ENCODE peak calls at places on chromosomes 4 and X, in four cellular contexts. G is astrocyte; C is CD4-positive, alpha-beta T cell; I is ovary. E is an unnamed sample.

GRCh38 chrX:47361538-47362511 is 8.6 kb upstream of the ZNF157 start:
- DNase-seq in G (peak), C (peak), I (peak), E (peak)

GRCh38 chrX:10482262-10482661 is 138.1 kb downstream of the MID1 start:
- DNase-seq in G (no peak), C (no peak), I (no peak), E (no peak)

GRCh38 chr4:157265281-157265680 is 44.8 kb downstream of the GRIA2 start:
- DNase-seq in G (peak), C (no peak), I (no peak), E (peak)

GRCh38 chr4:4457803-4458550 is 71.1 kb downstream of the NSG1 start:
- DNase-seq in G (peak), C (no peak), I (no peak), E (peak)

GRCh38 chr4:145722561-145722960 is 42.6 kb downstream of the C4orf51 start:
- DNase-seq in G (no peak), C (no peak), I (no peak), E (no peak)

GRCh38 chr4:4415107-4415805 is 28.4 kb downstream of the NSG1 start:
- DNase-seq in G (no peak), C (no peak), I (no peak), E (no peak)

GRCh38 chr4:6687947-6688878 is 5.5 kb upstream of the S100P start:
- DNase-seq in G (no peak), C (no peak), I (no peak), E (no peak)

GRCh38 chr4:82984459-82984858 is 26.2 kb downstream of the LIN54 start:
- DNase-seq in G (peak), C (no peak), I (no peak), E (peak)

GRCh38 chr4:157898836-157899605 is 273.8 kb downstream of the GASK1B start:
- DNase-seq in G (peak), C (no peak), I (no peak), E (no peak)

GRCh38 chr4:6565691-6566431 is 9.1 kb upstream of the MAN2B2 start:
- DNase-seq in G (no peak), C (no peak), I (no peak), E (no peak)

GRCh38 chr4:142961866-142962265 is 115.8 kb upstream of the INPP4B start:
- DNase-seq in G (no peak), C (no peak), I (peak), E (no peak)

GRCh38 chr4:89838005-89838404 is 1.0 kb upstream of the SNCA start:
- DNase-seq in G (no peak), C (no peak), I (no peak), E (no peak)

GRCh38 chr4:103091601-103092223 is 7.9 kb downstream of the BDH2 start:
- DNase-seq in G (peak), C (peak), I (no peak), E (peak)

GRCh38 chrX:154719132-154719675 is 31.7 kb downstream of the GAB3 start:
- DNase-seq in G (peak), C (peak), I (no peak), E (peak)

GRCh38 chrX:74526786-74527185 is 87.6 kb downstream of the RLIM start:
- DNase-seq in G (no peak), C (no peak), I (no peak), E (no peak)

GRCh38 chr4:55397521-55398321 is 2.0 kb downstream of the TMEM165 start:
- DNase-seq in G (peak), C (no peak), I (no peak), E (no peak)

GRCh38 chr4:152535236-152535902 is 523 bp downstream of the FBXW7 start:
- DNase-seq in G (no peak), C (peak), I (peak), E (no peak)

GRCh38 chrX:143788265-143788664 is 67.7 kb upstream of the SPANXN2 start:
- DNase-seq in G (no peak), C (no peak), I (no peak), E (peak)

GRCh38 chr4:738781-739280 is 33.2 kb downstream of the PCGF3 start:
- DNase-seq in G (no peak), C (no peak), I (no peak), E (no peak)

GRCh38 chrX:111467896-111468295 is 43.5 kb upstream of the SERTM2 start:
- DNase-seq in G (no peak), C (no peak), I (no peak), E (no peak)

GRCh38 chr4:139603576-139604387 is 47.8 kb upstream of the SETD7 start:
- DNase-seq in G (peak), C (peak), I (no peak), E (peak)

GRCh38 chrX:39755152-39756032 is 342.4 kb downstream of the BCOR start:
- DNase-seq in G (peak), C (no peak), I (peak), E (peak)

GRCh38 chrX:12999422-12999821 is 24.5 kb downstream of the TMSB4X start:
- DNase-seq in G (no peak), C (no peak), I (no peak), E (peak)

GRCh38 chr4:4384837-4385236 is 2.1 kb upstream of the NSG1 start:
- DNase-seq in G (no peak), C (no peak), I (no peak), E (no peak)

DNA sequence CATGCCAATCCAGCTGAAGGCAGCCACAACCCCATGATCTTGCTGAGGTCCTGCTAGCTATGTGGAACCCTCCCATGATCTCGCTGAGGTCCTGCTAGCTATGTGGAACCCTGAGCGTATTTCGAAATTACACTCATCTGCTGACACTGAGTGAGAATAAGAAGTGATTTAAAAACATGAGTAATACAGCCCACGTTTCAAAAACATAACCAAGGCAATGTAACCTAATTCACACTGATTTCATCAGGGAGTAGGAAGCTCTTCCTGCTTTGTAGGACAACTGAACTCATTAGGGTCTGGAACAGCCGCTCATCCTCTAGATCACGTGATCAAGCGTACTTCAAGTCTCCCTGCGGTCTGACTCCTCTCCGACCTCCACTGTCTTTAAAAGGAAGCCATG is 137.9 kb downstream of the NSUN7 start:
- DNase-seq in G (peak), C (no peak), I (no peak), E (peak)
- H3K27ac ChIP-seq in G (peak), C (no peak), I (no peak), E (peak)

DNA sequence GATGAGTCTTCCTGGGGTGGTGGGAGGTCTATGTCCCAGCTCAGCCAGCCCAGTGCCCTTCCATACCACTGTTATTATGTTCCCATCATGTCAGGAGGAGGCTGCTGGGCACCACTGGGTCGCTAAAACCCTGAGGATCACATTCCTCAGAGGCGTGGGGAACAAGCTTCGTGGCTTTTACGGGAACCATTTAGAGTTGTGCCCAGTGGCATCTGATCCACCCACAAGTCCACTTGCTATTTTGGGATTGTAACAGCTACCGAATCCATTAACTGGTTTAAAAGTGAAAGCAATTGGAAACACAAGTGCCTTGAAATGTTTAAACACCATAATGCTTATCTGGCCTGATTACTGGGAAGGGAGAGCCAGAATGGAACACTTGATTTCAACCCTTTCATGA is 13.1 kb upstream of the CCKAR start:
- DNase-seq in G (peak), C (no peak), I (no peak), E (no peak)
- H3K27ac ChIP-seq in G (no peak), C (no peak), I (no peak), E (no peak)

GRCh38 chrX:103329991-103330390 is at the start of gene TCEAL7:
- DNase-seq in G (peak), C (no peak), I (peak), E (no peak)

GRCh38 chrX:103330601-103331397 is 760 bp downstream of the TCEAL7 start:
- DNase-seq in G (peak), C (no peak), I (no peak), E (no peak)
- H3K27ac ChIP-seq in G (peak), C (no peak), I (peak), E (no peak)

GRCh38 chr4:85825937-85826678 is 351.2 kb downstream of the ARHGAP24 start:
- DNase-seq in G (peak), C (no peak), I (no peak), E (peak)
- H3K27ac ChIP-seq in G (no peak), C (no peak), I (no peak), E (peak)

E was measured in brain microvascular endothelial cell.